ENCODE peak calls at places on chromosome 22, in six cellular contexts. Q is lower lobe of right lung; B is breast epithelium; N is GM23338; C is tibial artery; V is CD8-positive, alpha-beta T cell. I is an unnamed sample.

GRCh38 chr22:48576333-48577013 is 1251.2 kb downstream of the BRD1 start:
- DNase-seq in Q (peak; percentile 37), N (peak; percentile 32), B (no peak), V (no peak), C (no peak), I (no peak)

GRCh38 chr22:22167791-22168189 is 76.8 kb upstream of the VPREB1 start:
- DNase-seq in Q (no peak), B (no peak), N (no peak), C (no peak), V (no peak), I (no peak)

GRCh38 chr22:47796128-47796908 is 1033.9 kb downstream of the TBC1D22A start:
- DNase-seq in C (no peak), B (peak; percentile 25), V (no peak), N (no peak), Q (no peak), I (no peak)

GRCh38 chr22:25754527-25755202 is 12.7 kb downstream of the MYO18B start:
- DNase-seq in B (no peak), Q (no peak), N (no peak), V (no peak), C (peak; percentile 97), I (no peak)

GRCh38 chr22:21972293-21972779 is 10.3 kb downstream of the TOP3B start:
- DNase-seq in B (no peak), C (no peak), V (peak; percentile 37), Q (no peak), N (peak; percentile 75), I (no peak)

GRCh38 chr22:20585640-20586402 is 78.4 kb downstream of the MED15 start:
- DNase-seq in C (no peak), Q (peak; percentile 28), V (no peak), B (no peak), N (no peak), I (no peak)

GRCh38 chr22:21102659-21103267 is 57.0 kb downstream of the LRRC74B start:
- DNase-seq in C (peak; percentile 74), Q (peak; percentile 78), B (peak; percentile 75), N (peak; percentile 96), V (peak; percentile 62), I (peak; percentile 37)

GRCh38 chr22:42189761-42190160 is 59.2 kb upstream of the CYP2D6 start:
- DNase-seq in Q (no peak), N (no peak), B (no peak), C (no peak), V (no peak), I (no peak)

GRCh38 chr22:29408925-29409324 is 20.6 kb upstream of the AP1B1 start:
- DNase-seq in V (no peak), B (no peak), C (no peak), Q (no peak), N (no peak), I (no peak)

GRCh38 chr22:35914665-35915476 is 113.8 kb downstream of the RBFOX2 start:
- DNase-seq in Q (no peak), N (peak; percentile 97), V (no peak), B (peak; percentile 56), C (peak; percentile 76), I (peak; percentile 67)

GRCh38 chr22:17773606-17774205 is 563 bp downstream of the BID start:
- DNase-seq in B (no peak), N (peak; percentile 83), C (no peak), Q (peak; percentile 65), V (peak; percentile 48), I (peak; percentile 48)

GRCh38 chr22:23065495-23066122 is 4.7 kb upstream of the GNAZ start:
- DNase-seq in Q (peak; percentile 30), C (peak; percentile 44), B (peak; percentile 35), V (no peak), N (no peak), I (no peak)

GRCh38 chr22:28791841-28792490 is 8.4 kb downstream of the XBP1 start:
- DNase-seq in Q (no peak), B (no peak), N (no peak), V (no peak), C (no peak), I (no peak)

GRCh38 chr22:20526628-20527355 is 19.4 kb downstream of the MED15 start:
- DNase-seq in B (no peak), Q (no peak), C (no peak), N (no peak), V (no peak), I (no peak)

GRCh38 chr22:49364398-49364797 is 463.3 kb downstream of the BRD1 start:
- DNase-seq in C (peak; percentile 51), V (no peak), B (peak; percentile 45), Q (peak; percentile 14), N (no peak), I (no peak)

GRCh38 chr22:26481112-26481693 is 2.4 kb downstream of the HPS4 start:
- DNase-seq in V (no peak), Q (no peak), B (no peak), C (peak; percentile 16), N (no peak), I (no peak)

GRCh38 chr22:26753125-26753862 is 95.9 kb downstream of the MIAT start:
- DNase-seq in B (no peak), V (no peak), N (peak; percentile 63), Q (no peak), C (no peak), I (no peak)

GRCh38 chr22:26289486-26290250 is 120.4 kb downstream of the SEZ6L start:
- DNase-seq in B (no peak), C (no peak), N (no peak), Q (no peak), V (no peak), I (no peak)

GRCh38 chr22:17121235-17122195 is at the start of gene TMEM121B:
- DNase-seq in Q (peak; percentile 78), V (no peak), C (no peak), B (peak; percentile 73), N (peak; percentile 98), I (no peak)

GRCh38 chr22:17541476-17541875 is 21.8 kb upstream of the SLC25A18 start:
- DNase-seq in C (no peak), V (no peak), Q (no peak), B (no peak), N (no peak), I (no peak)

GRCh38 chr22:43198936-43199335 is 12.0 kb upstream of the TTLL12 start:
- DNase-seq in Q (no peak), B (no peak), V (no peak), N (no peak), C (no peak), I (no peak)

GRCh38 chr22:29128891-29129643 is 56.2 kb downstream of the KREMEN1 start:
- DNase-seq in C (no peak), V (no peak), N (no peak), Q (no peak), B (no peak), I (no peak)

GRCh38 chr22:49833340-49834007 is 5.8 kb upstream of the BRD1 start:
- DNase-seq in V (no peak), Q (peak; percentile 50), N (no peak), B (no peak), C (no peak), I (peak; percentile 99)

GRCh38 chr22:28148816-28149465 is 229.9 kb upstream of the PITPNB start:
- DNase-seq in Q (no peak), V (no peak), C (no peak), N (no peak), B (no peak), I (no peak)

DNA sequence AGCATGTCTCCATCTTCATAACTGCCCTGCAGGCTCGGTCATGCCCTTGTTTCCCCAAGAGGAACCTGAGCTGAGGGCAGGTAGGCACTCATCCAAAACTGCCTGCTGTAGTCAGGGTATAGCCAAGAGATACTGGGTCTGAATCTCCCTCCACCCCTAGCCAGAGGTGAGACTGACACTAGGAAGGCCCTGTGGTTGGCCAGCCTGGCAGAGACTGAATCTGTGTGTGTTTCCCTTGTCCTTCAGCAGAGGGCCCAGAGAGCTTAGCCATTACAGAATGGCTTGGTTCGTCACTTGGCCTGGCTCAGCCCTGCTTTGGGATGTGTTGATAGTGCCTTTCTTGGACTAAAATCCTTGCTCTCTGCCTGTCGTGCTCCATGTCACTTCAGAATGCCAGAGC is 79.3 kb upstream of the SUSD2 start:
- DNase-seq in V (no peak), Q (peak; percentile 20), C (peak; percentile 68), B (peak; percentile 19), N (no peak), I (no peak)
- TF ChIP-seq CTCF in V (no peak), Q (no peak), C (peak; percentile 30), B (no peak), N (no peak), I (no peak)

GRCh38 chr22:31585161-31585859 is 76.7 kb downstream of the PISD start:
- DNase-seq in V (no peak), C (no peak), B (no peak), N (no peak), Q (no peak), I (peak; percentile 18)
- H3K36me3 ChIP-seq in V (peaks cover 47% of the 10 kb centered on the region), C (peaks cover 38% of the 10 kb centered on the region), B (no peaks in the 10 kb centered on the region), N (no peaks in the 10 kb centered on the region), Q (peaks cover 51% of the 10 kb centered on the region), I (peaks cover 8% of the 10 kb centered on the region)

GRCh38 chr22:37806409-37807338 is 1.1 kb upstream of the GCAT start:
- DNase-seq in C (no peak), Q (peak; percentile 62), V (no peak), N (peak; percentile 47), B (no peak), I (no peak)
- TF ChIP-seq CTCF in C (no peak), Q (no peak), V (no peak), N (no peak), B (no peak), I (no peak)

GRCh38 chr22:46275455-46276129 is 7.8 kb downstream of the TTC38 start:
- DNase-seq in V (no peak), B (no peak), Q (no peak), N (no peak), C (peak; percentile 20), I (no peak)
- H3K36me3 ChIP-seq in V (no peaks in the 10 kb centered on the region), B (peaks cover 10% of the 10 kb centered on the region), Q (peaks cover 86% of the 10 kb centered on the region), N (peaks cover 16% of the 10 kb centered on the region), C (peaks cover 81% of the 10 kb centered on the region), I (peaks cover 8% of the 10 kb centered on the region)

GRCh38 chr22:30423296-30423958 is 2.1 kb upstream of the MTFP1 start:
- DNase-seq in V (no peak), N (peak; percentile 87), C (peak; percentile 83), Q (peak; percentile 78), B (peak; percentile 74), I (no peak)
- TF ChIP-seq CTCF in V (no peak), N (no peak), C (peak; percentile 8), Q (no peak), B (no peak), I (no peak)

DNA sequence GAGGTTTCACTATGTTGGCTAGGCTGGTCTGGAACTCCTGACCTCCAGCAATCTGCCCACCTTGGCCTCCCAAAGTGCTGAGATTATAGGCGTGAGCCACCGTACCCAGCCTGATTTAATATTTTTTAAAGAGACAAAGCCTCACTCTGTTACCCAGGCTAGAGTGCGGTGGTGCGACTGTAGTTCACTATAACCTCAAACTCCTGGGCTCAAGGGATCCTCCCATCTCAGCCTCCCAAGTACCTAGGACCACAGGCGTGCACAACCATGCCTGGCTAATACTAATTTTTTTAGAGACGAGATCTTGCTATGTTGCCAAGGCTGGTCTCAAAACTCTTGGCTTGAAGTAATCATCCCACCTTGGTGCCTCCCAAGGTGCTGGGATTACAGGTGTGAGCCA is 13.5 kb downstream of the GTPBP1 start:
- DNase-seq in V (no peak), N (no peak), C (no peak), Q (no peak), B (no peak), I (no peak)
- H3K36me3 ChIP-seq in V (peaks cover 37% of the 10 kb centered on the region), N (peaks cover 33% of the 10 kb centered on the region), C (peaks cover 54% of the 10 kb centered on the region), Q (peaks cover 81% of the 10 kb centered on the region), B (no peaks in the 10 kb centered on the region), I (peaks cover 55% of the 10 kb centered on the region)

GRCh38 chr22:45587638-45588481 is 83.8 kb upstream of the ATXN10 start:
- DNase-seq in N (no peak), B (no peak), V (no peak), Q (peak; percentile 12), C (no peak), I (peak; percentile 16)
- TF ChIP-seq CTCF in N (no peak), B (no peak), V (no peak), Q (no peak), C (no peak), I (no peak)

GRCh38 chr22:45171830-45172229 is 8.1 kb downstream of the NUP50 start:
- DNase-seq in B (no peak), C (no peak), V (no peak), Q (no peak), N (no peak), I (no peak)
- H3K36me3 ChIP-seq in B (no peaks in the 10 kb centered on the region), C (peaks cover 72% of the 10 kb centered on the region), V (peaks cover 34% of the 10 kb centered on the region), Q (peaks cover 93% of the 10 kb centered on the region), N (peaks cover 65% of the 10 kb centered on the region), I (peaks cover 80% of the 10 kb centered on the region)

I was measured in PC-9.